ENCODE peak calls at places on chromosome 6, in six cellular contexts. One of them, this sample, is unnamed.

GRCh38 chr6:166595061-166595780 is 8.7 kb upstream of the RAMACL start:
- DNase-seq in colonic mucosa: no peak
- DNase-seq in endothelial cell: no peak
- DNase-seq in nephron progenitor cell: no peak
- DNase-seq in cardiac fibroblast: peak
- DNase-seq in left ventricle myocardium inferior: no peak
- DNase-seq in this sample: no peak

GRCh38 chr6:109696355-109696754 is 5.3 kb downstream of the FIG4 start:
- DNase-seq in colonic mucosa: no peak
- DNase-seq in endothelial cell: no peak
- DNase-seq in nephron progenitor cell: no peak
- DNase-seq in cardiac fibroblast: no peak
- DNase-seq in left ventricle myocardium inferior: no peak
- DNase-seq in this sample: no peak

GRCh38 chr6:142946181-142946923 is 1.4 kb upstream of the HIVEP2 start:
- DNase-seq in colonic mucosa: peak
- DNase-seq in endothelial cell: peak
- DNase-seq in nephron progenitor cell: peak
- DNase-seq in cardiac fibroblast: peak
- DNase-seq in left ventricle myocardium inferior: peak
- DNase-seq in this sample: peak

GRCh38 chr6:109671721-109672120 is 19.3 kb downstream of the AK9 start:
- DNase-seq in colonic mucosa: no peak
- DNase-seq in endothelial cell: no peak
- DNase-seq in nephron progenitor cell: no peak
- DNase-seq in cardiac fibroblast: peak
- DNase-seq in left ventricle myocardium inferior: no peak
- DNase-seq in this sample: no peak

GRCh38 chr6:137349856-137350830 is 131.0 kb upstream of the IFNGR1 start:
- DNase-seq in colonic mucosa: no peak
- DNase-seq in endothelial cell: no peak
- DNase-seq in nephron progenitor cell: no peak
- DNase-seq in cardiac fibroblast: no peak
- DNase-seq in left ventricle myocardium inferior: no peak
- DNase-seq in this sample: no peak

GRCh38 chr6:55445648-55446204 is 118.5 kb downstream of the GFRAL start:
- DNase-seq in colonic mucosa: no peak
- DNase-seq in endothelial cell: peak
- DNase-seq in nephron progenitor cell: peak
- DNase-seq in cardiac fibroblast: peak
- DNase-seq in left ventricle myocardium inferior: no peak
- DNase-seq in this sample: no peak

GRCh38 chr6:99605074-99605726 is 1.4 kb upstream of the PRDM13 start:
- DNase-seq in colonic mucosa: no peak
- DNase-seq in endothelial cell: no peak
- DNase-seq in nephron progenitor cell: no peak
- DNase-seq in cardiac fibroblast: no peak
- DNase-seq in left ventricle myocardium inferior: no peak
- DNase-seq in this sample: peak

GRCh38 chr6:25009351-25009750 is 73.6 kb upstream of the RIPOR2 start:
- DNase-seq in colonic mucosa: no peak
- DNase-seq in endothelial cell: no peak
- DNase-seq in nephron progenitor cell: no peak
- DNase-seq in cardiac fibroblast: no peak
- DNase-seq in left ventricle myocardium inferior: no peak
- DNase-seq in this sample: no peak

GRCh38 chr6:22666021-22666420 is 96.7 kb downstream of the HDGFL1 start:
- DNase-seq in colonic mucosa: no peak
- DNase-seq in endothelial cell: no peak
- DNase-seq in nephron progenitor cell: no peak
- DNase-seq in cardiac fibroblast: no peak
- DNase-seq in left ventricle myocardium inferior: no peak
- DNase-seq in this sample: no peak

GRCh38 chr6:20700375-20700774 is 166.1 kb downstream of the CDKAL1 start:
- DNase-seq in colonic mucosa: no peak
- DNase-seq in endothelial cell: no peak
- DNase-seq in nephron progenitor cell: no peak
- DNase-seq in cardiac fibroblast: no peak
- DNase-seq in left ventricle myocardium inferior: no peak
- DNase-seq in this sample: no peak

GRCh38 chr6:84512396-84512795 is 252.0 kb downstream of the TBX18 start:
- DNase-seq in colonic mucosa: no peak
- DNase-seq in endothelial cell: no peak
- DNase-seq in nephron progenitor cell: no peak
- DNase-seq in cardiac fibroblast: no peak
- DNase-seq in left ventricle myocardium inferior: no peak
- DNase-seq in this sample: no peak

GRCh38 chr6:53161481-53162009 is 12.9 kb upstream of the GCM1 start:
- DNase-seq in colonic mucosa: no peak
- DNase-seq in endothelial cell: no peak
- DNase-seq in nephron progenitor cell: no peak
- DNase-seq in cardiac fibroblast: peak
- DNase-seq in left ventricle myocardium inferior: no peak
- DNase-seq in this sample: no peak

GRCh38 chr6:116444092-116444491 is 17.1 kb upstream of the CALHM6 start:
- DNase-seq in colonic mucosa: no peak
- DNase-seq in endothelial cell: no peak
- DNase-seq in nephron progenitor cell: no peak
- DNase-seq in cardiac fibroblast: peak
- DNase-seq in left ventricle myocardium inferior: no peak
- DNase-seq in this sample: no peak

GRCh38 chr6:105775095-105775494 is 311.0 kb upstream of the PRDM1 start:
- DNase-seq in colonic mucosa: no peak
- DNase-seq in endothelial cell: no peak
- DNase-seq in nephron progenitor cell: no peak
- DNase-seq in cardiac fibroblast: no peak
- DNase-seq in left ventricle myocardium inferior: no peak
- DNase-seq in this sample: no peak

GRCh38 chr6:67717281-67717680 is 917.8 kb upstream of the ADGRB3 start:
- DNase-seq in colonic mucosa: no peak
- DNase-seq in endothelial cell: no peak
- DNase-seq in nephron progenitor cell: no peak
- DNase-seq in cardiac fibroblast: peak
- DNase-seq in left ventricle myocardium inferior: no peak
- DNase-seq in this sample: no peak

GRCh38 chr6:153526479-153526878 is 395.4 kb upstream of the RGS17 start:
- DNase-seq in colonic mucosa: no peak
- DNase-seq in endothelial cell: no peak
- DNase-seq in nephron progenitor cell: no peak
- DNase-seq in cardiac fibroblast: no peak
- DNase-seq in left ventricle myocardium inferior: no peak
- DNase-seq in this sample: no peak
- TF ChIP-seq CTCF in colonic mucosa: no peak
- TF ChIP-seq CTCF in endothelial cell: no peak
- TF ChIP-seq CTCF in nephron progenitor cell: no peak
- TF ChIP-seq CTCF in cardiac fibroblast: no peak
- TF ChIP-seq CTCF in left ventricle myocardium inferior: no peak
- TF ChIP-seq CTCF in this sample: no peak

DNA sequence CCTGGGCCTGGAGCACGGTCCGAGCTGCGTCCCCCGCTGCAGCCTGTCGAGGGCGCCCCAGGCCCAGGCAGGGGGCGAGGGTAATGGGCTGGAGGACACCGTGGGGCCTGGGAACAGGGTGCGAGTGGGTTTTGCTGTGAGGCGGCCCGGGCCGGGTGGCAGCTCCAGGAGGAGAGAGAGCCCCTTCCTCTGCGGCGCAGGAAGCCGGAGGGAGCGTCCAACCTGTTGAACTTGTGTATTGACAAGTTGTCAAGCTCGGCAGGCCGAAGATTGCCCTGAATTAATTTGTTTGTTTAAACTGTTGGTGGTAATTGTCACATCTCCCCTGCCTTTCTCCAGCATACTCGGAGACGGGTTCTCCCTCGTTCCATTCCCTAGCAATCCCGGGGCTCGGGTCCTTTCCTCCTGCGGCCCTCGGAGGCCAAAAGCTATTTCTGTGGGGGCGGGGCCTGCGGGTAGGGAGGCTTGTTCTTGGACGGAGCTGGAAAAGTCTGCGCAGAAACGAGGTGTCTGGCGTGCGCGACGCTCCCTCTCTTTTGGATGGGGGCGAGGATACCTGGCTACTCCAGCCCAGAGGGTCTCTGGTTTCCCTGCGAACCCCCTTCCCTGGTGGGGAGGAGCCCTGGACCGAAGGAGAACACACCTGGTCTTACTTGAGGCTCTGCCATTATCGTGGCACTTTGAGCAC is 9.9 kb downstream of the NR2E1 start:
- DNase-seq in colonic mucosa: no peak
- DNase-seq in endothelial cell: peak
- DNase-seq in nephron progenitor cell: peak
- DNase-seq in cardiac fibroblast: no peak
- DNase-seq in left ventricle myocardium inferior: no peak
- DNase-seq in this sample: peak
- TF ChIP-seq CTCF in colonic mucosa: no peak
- TF ChIP-seq CTCF in endothelial cell: no peak
- TF ChIP-seq CTCF in nephron progenitor cell: peak
- TF ChIP-seq CTCF in cardiac fibroblast: no peak
- TF ChIP-seq CTCF in left ventricle myocardium inferior: no peak
- TF ChIP-seq CTCF in this sample: peak

GRCh38 chr6:4281341-4282293 is 146.2 kb upstream of the ECI2 start:
- DNase-seq in colonic mucosa: peak
- DNase-seq in endothelial cell: peak
- DNase-seq in nephron progenitor cell: peak
- DNase-seq in cardiac fibroblast: peak
- DNase-seq in left ventricle myocardium inferior: peak
- DNase-seq in this sample: peak
- TF ChIP-seq CTCF in colonic mucosa: no peak
- TF ChIP-seq CTCF in endothelial cell: no peak
- TF ChIP-seq CTCF in nephron progenitor cell: peak
- TF ChIP-seq CTCF in cardiac fibroblast: no peak
- TF ChIP-seq CTCF in left ventricle myocardium inferior: peak
- TF ChIP-seq CTCF in this sample: peak

GRCh38 chr6:33201147-33201545 is 479 bp downstream of the SLC39A7 start:
- DNase-seq in colonic mucosa: no peak
- DNase-seq in endothelial cell: no peak
- DNase-seq in nephron progenitor cell: peak
- DNase-seq in cardiac fibroblast: no peak
- DNase-seq in left ventricle myocardium inferior: no peak
- DNase-seq in this sample: no peak
- TF ChIP-seq CTCF in colonic mucosa: no peak
- TF ChIP-seq CTCF in endothelial cell: no peak
- TF ChIP-seq CTCF in nephron progenitor cell: no peak
- TF ChIP-seq CTCF in cardiac fibroblast: peak
- TF ChIP-seq CTCF in left ventricle myocardium inferior: no peak
- TF ChIP-seq CTCF in this sample: no peak

GRCh38 chr6:6105472-6106036 is 98.8 kb upstream of the NRN1 start:
- DNase-seq in colonic mucosa: no peak
- DNase-seq in endothelial cell: peak
- DNase-seq in nephron progenitor cell: peak
- DNase-seq in cardiac fibroblast: no peak
- DNase-seq in left ventricle myocardium inferior: no peak
- DNase-seq in this sample: peak
- TF ChIP-seq CTCF in colonic mucosa: peak
- TF ChIP-seq CTCF in endothelial cell: peak
- TF ChIP-seq CTCF in nephron progenitor cell: no peak
- TF ChIP-seq CTCF in cardiac fibroblast: no peak
- TF ChIP-seq CTCF in left ventricle myocardium inferior: no peak
- TF ChIP-seq CTCF in this sample: peak

DNA sequence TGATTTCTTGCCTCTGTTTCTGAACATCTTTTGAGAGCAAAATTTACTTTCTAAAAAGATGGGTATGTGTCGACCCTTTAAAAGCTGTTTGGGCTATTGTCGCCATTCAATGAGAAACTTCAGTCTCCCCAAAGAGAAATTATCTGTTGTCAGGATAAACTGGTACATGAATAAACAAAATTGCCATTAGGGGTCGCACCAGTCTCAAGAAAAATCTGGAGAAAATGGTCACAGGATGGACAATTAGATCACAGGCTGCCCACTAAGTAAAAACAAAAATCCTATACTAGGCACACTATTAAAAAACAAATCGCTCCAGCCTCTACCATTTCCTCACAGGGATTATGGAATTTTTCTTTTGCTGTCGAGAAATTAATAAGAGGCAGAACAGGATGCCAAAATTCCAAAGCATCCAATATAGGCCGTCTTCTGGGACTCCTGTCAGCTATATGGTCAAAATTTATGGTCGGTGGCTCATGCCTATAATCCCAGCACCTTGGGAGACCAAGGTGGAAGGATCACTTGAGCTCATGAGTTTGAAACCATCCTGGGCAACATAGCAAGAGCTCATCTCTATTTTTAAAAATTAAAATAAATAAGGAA is 5.5 kb upstream of the HLA-E start:
- DNase-seq in colonic mucosa: peak
- DNase-seq in endothelial cell: peak
- DNase-seq in nephron progenitor cell: peak
- DNase-seq in cardiac fibroblast: peak
- DNase-seq in left ventricle myocardium inferior: no peak
- DNase-seq in this sample: no peak
- TF ChIP-seq CTCF in colonic mucosa: peak
- TF ChIP-seq CTCF in endothelial cell: peak
- TF ChIP-seq CTCF in nephron progenitor cell: peak
- TF ChIP-seq CTCF in cardiac fibroblast: peak
- TF ChIP-seq CTCF in left ventricle myocardium inferior: peak
- TF ChIP-seq CTCF in this sample: peak

GRCh38 chr6:41936073-41936837 is 5.4 kb downstream of the CCND3 start:
- DNase-seq in colonic mucosa: peak
- DNase-seq in endothelial cell: peak
- DNase-seq in nephron progenitor cell: peak
- DNase-seq in cardiac fibroblast: peak
- DNase-seq in left ventricle myocardium inferior: peak
- DNase-seq in this sample: peak
- TF ChIP-seq CTCF in colonic mucosa: peak
- TF ChIP-seq CTCF in endothelial cell: peak
- TF ChIP-seq CTCF in nephron progenitor cell: peak
- TF ChIP-seq CTCF in cardiac fibroblast: peak
- TF ChIP-seq CTCF in left ventricle myocardium inferior: peak
- TF ChIP-seq CTCF in this sample: peak

DNA sequence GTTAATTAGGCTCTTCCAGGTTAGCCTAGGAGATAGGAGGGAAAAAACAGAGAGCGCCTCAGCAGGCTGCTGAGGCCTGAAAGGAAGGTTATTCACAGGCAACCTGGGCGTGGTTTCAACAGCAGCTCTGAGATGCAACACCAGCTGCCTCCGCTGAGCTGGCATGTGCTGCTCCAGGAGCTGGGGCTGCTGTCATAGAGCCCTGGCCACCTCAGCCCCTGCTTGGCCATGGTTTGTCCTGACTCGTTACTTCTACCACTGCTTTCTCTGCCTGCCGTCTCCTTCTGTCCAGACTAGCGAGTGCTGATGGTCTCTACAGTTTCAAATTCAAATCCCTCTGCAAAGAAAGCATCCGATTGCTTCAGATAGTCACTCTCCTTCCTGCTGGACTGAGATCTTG is 32.5 kb upstream of the RPP40 start:
- DNase-seq in colonic mucosa: peak
- DNase-seq in endothelial cell: peak
- DNase-seq in nephron progenitor cell: peak
- DNase-seq in cardiac fibroblast: peak
- DNase-seq in left ventricle myocardium inferior: no peak
- DNase-seq in this sample: peak
- TF ChIP-seq CTCF in colonic mucosa: no peak
- TF ChIP-seq CTCF in endothelial cell: no peak
- TF ChIP-seq CTCF in nephron progenitor cell: peak
- TF ChIP-seq CTCF in cardiac fibroblast: no peak
- TF ChIP-seq CTCF in left ventricle myocardium inferior: no peak
- TF ChIP-seq CTCF in this sample: peak

This sample was measured in H9.